ENCODE peak calls at places on chromosomes 5 and 9, in six cellular contexts. H, J, V, B, F and R are unnamed samples.

GRCh38 chr5:38556599-38557308 is at the start of gene LIFR:
- DNase-seq in H (peak), J (peak), V (peak), B (no peak), F (peak), R (peak)

GRCh38 chr5:31225118-31225517 is 31.6 kb downstream of the CDH6 start:
- DNase-seq in H (no peak), J (no peak), V (no peak), B (peak), F (no peak), R (no peak)

GRCh38 chr9:126152622-126153362 is 173.8 kb upstream of the MVB12B start:
- DNase-seq in H (no peak), J (no peak), V (no peak), B (no peak), F (peak), R (no peak)

GRCh38 chr9:136024286-136024685 is 63.1 kb upstream of the UBAC1 start:
- DNase-seq in H (no peak), J (no peak), V (no peak), B (no peak), F (no peak), R (no peak)

GRCh38 chr5:72028382-72028781 is 78.9 kb upstream of the MAP1B start:
- DNase-seq in H (no peak), J (no peak), V (no peak), B (no peak), F (no peak), R (no peak)

GRCh38 chr9:4573634-4574391 is 83.5 kb downstream of the SLC1A1 start:
- DNase-seq in H (no peak), J (no peak), V (no peak), B (no peak), F (no peak), R (no peak)

GRCh38 chr5:130705368-130705767 is 459.7 kb downstream of the HINT1 start:
- DNase-seq in H (no peak), J (no peak), V (no peak), B (no peak), F (no peak), R (no peak)

GRCh38 chr5:53024535-53024934 is 35.4 kb downstream of the ITGA2 start:
- DNase-seq in H (no peak), J (no peak), V (no peak), B (no peak), F (no peak), R (no peak)

GRCh38 chr9:137459601-137460362 is 648 bp upstream of the NSMF start:
- DNase-seq in H (no peak), J (no peak), V (no peak), B (no peak), F (no peak), R (no peak)

GRCh38 chr5:56167522-56167921 is 65.6 kb downstream of the ANKRD55 start:
- DNase-seq in H (no peak), J (no peak), V (no peak), B (no peak), F (no peak), R (no peak)

GRCh38 chr9:129509508-129509907 is 111.4 kb downstream of the C9orf50 start:
- DNase-seq in H (peak), J (no peak), V (no peak), B (peak), F (no peak), R (no peak)

GRCh38 chr9:101226803-101227202 is 158.0 kb downstream of the BAAT start:
- DNase-seq in H (no peak), J (peak), V (no peak), B (no peak), F (no peak), R (no peak)

GRCh38 chr9:68919666-68920065 is 94.2 kb downstream of the PRKACG start:
- DNase-seq in H (no peak), J (no peak), V (no peak), B (no peak), F (no peak), R (no peak)

GRCh38 chr5:31855527-31855862 is 216.6 kb downstream of the PDZD2 start:
- DNase-seq in H (no peak), J (no peak), V (no peak), B (no peak), F (no peak), R (no peak)

GRCh38 chr5:72451771-72452505 is 55.3 kb downstream of the ZNF366 start:
- DNase-seq in H (peak), J (no peak), V (peak), B (peak), F (peak), R (no peak)

GRCh38 chr9:34498511-34498910 is 24.3 kb downstream of the ENHO start:
- DNase-seq in H (no peak), J (no peak), V (no peak), B (no peak), F (no peak), R (no peak)

GRCh38 chr9:4258321-4259093 is 41.4 kb downstream of the GLIS3 start:
- DNase-seq in H (no peak), J (no peak), V (no peak), B (no peak), F (no peak), R (no peak)

GRCh38 chr5:73625905-73626811 is at the start of gene ARHGEF28:
- DNase-seq in H (peak), J (no peak), V (peak), B (no peak), F (no peak), R (no peak)

GRCh38 chr5:125401724-125402622 is 655.5 kb upstream of the ZNF608 start:
- DNase-seq in H (no peak), J (no peak), V (no peak), B (no peak), F (no peak), R (no peak)

GRCh38 chr5:168976311-168976893 is 324.5 kb downstream of the SLIT3 start:
- DNase-seq in H (peak), J (no peak), V (no peak), B (peak), F (no peak), R (no peak)

GRCh38 chr9:38079410-38080105 is 10.5 kb upstream of the SHB start:
- DNase-seq in H (no peak), J (no peak), V (no peak), B (no peak), F (peak), R (peak)

GRCh38 chr9:738209-738915 is 103.1 kb upstream of the DMRT1 start:
- DNase-seq in H (peak), J (peak), V (no peak), B (peak), F (peak), R (peak)

GRCh38 chr5:126120939-126121338 is 302.3 kb upstream of the GRAMD2B start:
- DNase-seq in H (no peak), J (no peak), V (no peak), B (no peak), F (no peak), R (no peak)

GRCh38 chr5:67374378-67374777 is 177.8 kb upstream of the CD180 start:
- DNase-seq in H (no peak), J (no peak), V (no peak), B (no peak), F (no peak), R (no peak)

GRCh38 chr5:40736103-40736875 is 19.5 kb downstream of the TTC33 start:
- DNase-seq in H (peak), J (peak), V (no peak), B (no peak), F (no peak), R (no peak)

GRCh38 chr9:134955801-134956200 is 38.1 kb upstream of the FCN1 start:
- DNase-seq in H (no peak), J (no peak), V (peak), B (no peak), F (no peak), R (no peak)

GRCh38 chr5:126449751-126450271 is 26.6 kb downstream of the GRAMD2B start:
- DNase-seq in H (no peak), J (no peak), V (peak), B (no peak), F (no peak), R (no peak)

DNA sequence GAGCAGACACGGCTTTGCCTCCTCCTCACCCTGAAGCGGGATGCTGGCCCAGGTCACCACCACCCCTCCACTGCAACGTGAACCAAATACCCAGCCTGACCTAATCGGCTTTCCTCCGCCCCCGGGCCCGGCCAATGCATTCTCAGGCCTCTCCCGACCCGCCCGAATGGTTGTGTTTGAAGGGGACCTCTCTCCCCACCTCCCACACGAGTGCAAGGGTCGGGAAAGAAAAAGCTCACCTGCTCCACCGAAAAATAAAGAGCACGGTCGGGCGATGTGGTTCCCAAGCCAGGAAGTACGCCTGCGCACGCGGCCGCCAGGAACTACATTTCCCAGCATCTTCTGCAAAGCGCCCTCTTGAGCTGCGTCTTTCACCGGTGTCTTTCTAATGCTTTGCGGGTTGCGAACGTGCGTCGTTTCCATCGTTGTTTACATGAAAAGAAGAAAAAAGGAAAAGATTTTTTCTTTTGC is at the start of gene ZNF883:
- DNase-seq in H (peak), J (no peak), V (peak), B (no peak), F (no peak), R (peak)
- TF ChIP-seq CTCF in H (no peak), J (no peak), V (no peak), B (peak), F (no peak), R (no peak)

DNA sequence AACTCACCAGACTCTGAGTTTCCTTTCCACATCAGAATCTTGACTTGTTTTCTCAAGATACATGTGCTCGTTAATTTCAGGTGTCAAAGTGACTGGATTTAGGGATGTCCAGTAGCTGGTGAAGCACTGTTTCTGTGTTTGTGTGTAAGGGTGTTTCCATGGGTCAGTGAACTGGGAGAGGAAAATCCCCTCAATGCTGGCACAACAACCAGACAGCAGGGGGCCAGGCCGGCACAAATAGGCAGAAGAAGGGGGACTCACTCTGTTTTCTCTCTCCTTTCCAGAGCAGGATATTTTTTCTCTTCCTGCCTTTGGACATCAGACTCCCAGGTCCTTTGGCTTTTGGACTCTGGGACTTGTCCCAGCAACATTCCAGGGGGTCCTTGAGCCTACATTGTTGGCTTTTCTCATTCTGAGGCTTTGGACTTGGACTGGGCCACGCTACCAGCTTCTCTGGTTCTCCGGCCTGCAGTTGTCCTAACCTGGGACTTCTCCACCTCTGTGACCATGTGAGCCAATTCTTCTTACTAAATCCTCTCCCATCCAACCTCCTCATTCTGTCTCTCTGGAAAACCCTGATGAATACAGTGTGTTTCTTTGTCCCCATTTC is 144.0 kb downstream of the CAAP1 start:
- DNase-seq in H (no peak), J (no peak), V (no peak), B (no peak), F (no peak), R (no peak)
- TF ChIP-seq CTCF in H (no peak), J (no peak), V (no peak), B (no peak), F (no peak), R (peak)

DNA sequence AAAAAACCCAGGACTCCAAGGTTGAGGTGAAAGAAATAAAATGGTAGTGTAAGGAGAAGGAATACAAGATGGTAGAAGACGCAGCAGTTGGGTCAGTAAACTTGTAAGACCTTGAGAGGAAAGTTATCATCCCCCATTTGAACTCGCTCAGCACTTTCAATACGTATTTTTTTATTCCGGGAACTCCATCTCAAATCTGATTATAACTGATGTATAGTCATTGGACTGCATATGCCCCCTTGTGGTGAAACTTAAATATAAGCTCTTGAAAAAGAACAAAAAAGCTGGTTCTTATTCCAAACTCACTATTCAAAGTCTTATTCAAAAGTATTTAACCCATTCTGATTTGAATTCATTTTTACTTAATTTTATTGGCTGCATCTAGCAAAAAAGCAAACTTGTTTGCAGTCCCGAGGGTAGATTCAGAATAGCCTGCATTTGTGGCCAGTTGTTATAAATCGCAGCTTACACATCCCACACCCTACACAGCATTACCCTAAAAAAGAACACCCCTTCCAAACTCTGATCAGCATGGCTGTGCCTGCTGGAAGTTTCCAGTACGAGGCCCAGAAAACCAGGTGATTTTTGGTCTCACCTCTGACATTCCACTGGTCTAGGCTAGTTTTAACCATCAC is 118.0 kb downstream of the ESM1 start:
- DNase-seq in H (peak), J (peak), V (no peak), B (no peak), F (no peak), R (no peak)
- TF ChIP-seq CTCF in H (peak), J (peak), V (peak), B (peak), F (no peak), R (peak)

DNA sequence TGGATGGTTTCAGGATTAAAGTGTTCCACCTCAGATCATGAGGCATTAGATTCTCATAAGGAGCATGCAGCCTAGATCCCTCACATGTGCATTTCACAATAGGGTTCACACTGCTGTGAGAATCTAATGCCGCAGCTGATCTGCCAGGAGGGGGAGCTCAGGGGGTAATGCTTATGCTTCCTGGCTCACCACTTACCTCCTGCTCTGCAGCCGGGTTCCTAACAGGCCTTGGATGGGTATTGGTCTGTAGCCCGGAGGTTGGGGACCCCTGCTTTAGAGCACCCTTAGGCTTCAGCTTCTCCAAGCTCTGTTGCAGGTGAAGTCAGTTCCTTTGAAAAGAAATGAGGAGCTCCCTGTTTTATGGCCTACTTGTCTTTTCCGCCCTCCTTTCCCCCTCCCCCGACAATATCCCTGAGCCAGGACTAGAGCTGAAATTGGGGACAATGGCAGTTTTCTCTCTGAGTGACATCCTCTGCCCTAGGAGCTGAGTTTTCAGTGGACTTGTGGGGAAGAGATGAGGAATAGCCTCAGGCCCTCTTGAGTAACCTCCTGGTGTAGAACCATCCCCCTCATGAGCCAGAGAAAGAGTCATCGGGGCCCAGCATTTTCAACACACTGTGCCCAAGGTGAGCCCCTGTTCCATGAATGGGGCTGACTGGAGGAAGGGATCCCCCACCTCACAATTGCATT is 16.2 kb upstream of the MAT2B start:
- DNase-seq in H (no peak), J (no peak), V (no peak), B (no peak), F (no peak), R (no peak)
- TF ChIP-seq CTCF in H (peak), J (no peak), V (no peak), B (peak), F (no peak), R (peak)

GRCh38 chr9:94560237-94560636 is 5.4 kb downstream of the PCAT7 start:
- DNase-seq in H (no peak), J (no peak), V (no peak), B (no peak), F (no peak), R (no peak)

GRCh38 chr9:94568250-94568889 is 13.5 kb downstream of the PCAT7 start:
- DNase-seq in H (no peak), J (no peak), V (no peak), B (no peak), F (no peak), R (no peak)

GRCh38 chr9:94568972-94569712 is 14.3 kb downstream of the PCAT7 start:
- DNase-seq in H (no peak), J (no peak), V (no peak), B (no peak), F (no peak), R (no peak)

DNA sequence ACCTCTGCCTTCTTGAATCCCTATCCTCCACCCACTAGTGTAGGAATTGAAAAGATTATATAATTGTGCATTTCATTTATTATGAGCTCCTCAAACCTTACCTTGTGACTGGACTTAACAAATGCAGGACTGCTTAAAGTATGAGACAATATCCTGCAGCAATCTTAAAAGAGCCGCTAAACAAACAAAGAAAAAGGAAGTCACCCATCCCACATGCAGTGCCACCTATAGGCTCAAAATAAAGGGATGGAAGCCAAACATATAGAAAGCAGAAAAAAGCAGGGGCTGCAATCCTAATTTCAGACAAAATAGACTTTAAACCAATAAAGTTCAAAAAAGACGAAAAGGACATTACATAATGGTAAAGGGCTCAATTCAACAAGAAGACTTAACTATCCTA is 8.7 kb downstream of the PCAT7 start:
- DNase-seq in H (no peak), J (no peak), V (no peak), B (no peak), F (no peak), R (peak)
- TF ChIP-seq CTCF in H (no peak), J (no peak), V (no peak), B (no peak), F (no peak), R (peak)

GRCh38 chr5:69217154-69217731 is 17.4 kb upstream of the CDK7 start:
- DNase-seq in H (no peak), J (no peak), V (peak), B (no peak), F (no peak), R (no peak)

GRCh38 chr5:69213513-69214215 is 21.0 kb upstream of the CDK7 start:
- DNase-seq in H (no peak), J (no peak), V (no peak), B (no peak), F (no peak), R (no peak)

GRCh38 chr5:69212022-69212421 is 22.6 kb downstream of the CENPH start:
- DNase-seq in H (no peak), J (no peak), V (no peak), B (no peak), F (no peak), R (no peak)

GRCh38 chr5:69219939-69220338 is 14.7 kb upstream of the CDK7 start:
- DNase-seq in H (no peak), J (no peak), V (no peak), B (no peak), F (no peak), R (no peak)

GRCh38 chr5:69217732-69218568 is 16.7 kb upstream of the CDK7 start:
- DNase-seq in H (peak), J (peak), V (peak), B (no peak), F (peak), R (peak)
- TF ChIP-seq CTCF in H (peak), J (no peak), V (peak), B (peak), F (no peak), R (peak)

GRCh38 chr5:23139338-23140171 is 286.4 kb upstream of the CDH12 start:
- DNase-seq in H (no peak), J (no peak), V (no peak), B (no peak), F (no peak), R (no peak)
- TF ChIP-seq CTCF in H (no peak), J (no peak), V (peak), B (no peak), F (no peak), R (peak)

DNA sequence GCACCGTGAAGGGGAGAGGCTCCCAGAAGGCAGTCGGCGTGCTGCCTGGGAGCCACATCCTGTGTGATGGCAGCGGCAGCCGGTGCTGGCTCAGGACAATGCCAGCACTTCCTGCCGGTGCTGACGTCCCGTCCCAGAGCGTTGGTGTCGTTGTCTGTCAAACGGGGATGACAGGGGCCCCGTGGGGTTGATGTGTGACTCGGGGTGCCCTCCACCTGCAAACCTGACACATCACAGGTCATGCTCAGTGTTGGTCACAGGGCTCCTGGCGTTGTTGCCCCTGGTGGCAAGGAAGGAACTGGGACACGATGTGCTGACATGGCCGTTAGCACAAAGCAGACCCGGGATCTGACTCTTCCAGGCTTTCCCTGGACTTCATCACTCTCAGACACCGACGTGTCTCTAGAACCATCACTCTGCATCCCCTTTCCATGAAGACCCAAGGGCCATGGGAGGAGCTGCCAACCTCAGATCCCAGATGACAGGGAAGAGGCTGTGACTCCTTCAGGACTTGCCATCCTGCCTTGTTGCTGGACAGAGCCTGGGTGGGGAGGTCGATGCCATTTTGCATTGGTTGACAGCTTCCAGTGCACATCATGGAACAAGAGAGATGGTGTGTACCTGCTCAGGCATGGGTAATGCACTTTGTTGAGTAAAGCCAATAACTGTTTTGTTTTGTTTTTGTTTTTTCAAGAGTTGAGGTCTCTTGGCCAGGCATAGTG is 21.5 kb downstream of the PLPP7 start:
- DNase-seq in H (no peak), J (no peak), V (peak), B (no peak), F (peak), R (no peak)
- TF ChIP-seq CTCF in H (no peak), J (no peak), V (no peak), B (no peak), F (no peak), R (no peak)

GRCh38 chr5:14267166-14267838 is 124.2 kb downstream of the TRIO start:
- DNase-seq in H (no peak), J (no peak), V (no peak), B (no peak), F (no peak), R (no peak)
- TF ChIP-seq CTCF in H (no peak), J (no peak), V (no peak), B (no peak), F (no peak), R (no peak)